ENCODE peak calls at places on chromosomes 12 and 14, in nine cellular contexts. N, E, P, A, T, B, G, M and H are unnamed samples.

GRCh38 chr12:132724506-132725220 is 14.0 kb downstream of the PGAM5 start:
- DNase-seq in N (no peak), E (no peak), P (no peak), A (no peak), T (no peak), B (no peak), G (no peak), M (no peak), H (no peak)

GRCh38 chr12:29238822-29239291 is 89.8 kb downstream of the FAR2 start:
- DNase-seq in N (no peak), E (no peak), P (no peak), A (peak; percentile 52), T (no peak), B (no peak), G (peak; percentile 34), M (no peak), H (no peak)

GRCh38 chr12:117120787-117121186 is 21.6 kb upstream of the TESC start:
- DNase-seq in N (no peak), E (no peak), P (no peak), A (no peak), T (no peak), B (no peak), G (no peak), M (no peak), H (no peak)

GRCh38 chr14:94850332-94851211 is 80.7 kb upstream of the GSC start:
- DNase-seq in N (no peak), E (no peak), P (no peak), A (no peak), T (no peak), B (peak; percentile 43), G (no peak), M (no peak), H (no peak)

GRCh38 chr12:527241-527640 is 67.5 kb downstream of the B4GALNT3 start:
- DNase-seq in N (no peak), E (no peak), P (no peak), A (no peak), T (no peak), B (no peak), G (no peak), M (no peak), H (no peak)

GRCh38 chr14:86626530-86626929 is 1096.6 kb downstream of the FLRT2 start:
- DNase-seq in N (no peak), E (no peak), P (no peak), A (peak; percentile 13), T (no peak), B (no peak), G (peak; percentile 55), M (no peak), H (no peak)

GRCh38 chr14:35155962-35156361 is 33.6 kb downstream of the PRORP start:
- DNase-seq in N (no peak), E (no peak), P (no peak), A (peak; percentile 42), T (peak; percentile 21), B (no peak), G (peak; percentile 79), M (no peak), H (no peak)

GRCh38 chr14:51356381-51356780 is 116.3 kb downstream of the TMX1 start:
- DNase-seq in N (no peak), E (no peak), P (no peak), A (no peak), T (no peak), B (no peak), G (no peak), M (no peak), H (no peak)

GRCh38 chr12:69070319-69071090 is 137.5 kb upstream of the CPM start:
- DNase-seq in N (peak; percentile 29), E (peak; percentile 81), P (peak; percentile 42), A (peak; percentile 34), T (peak; percentile 56), B (peak; percentile 72), G (peak; percentile 71), M (peak; percentile 26), H (peak; percentile 16)

GRCh38 chr12:39157696-39158342 is 252.4 kb upstream of the CPNE8 start:
- DNase-seq in N (no peak), E (no peak), P (peak; percentile 55), A (peak; percentile 73), T (no peak), B (no peak), G (no peak), M (no peak), H (no peak)

GRCh38 chr12:19695244-19696098 is 256.2 kb downstream of the AEBP2 start:
- DNase-seq in N (no peak), E (no peak), P (no peak), A (peak; percentile 68), T (no peak), B (no peak), G (peak; percentile 16), M (no peak), H (no peak)

GRCh38 chr12:18443768-18444437 is 182.6 kb downstream of the PIK3C2G start:
- DNase-seq in N (no peak), E (no peak), P (no peak), A (peak; percentile 60), T (no peak), B (no peak), G (peak; percentile 26), M (no peak), H (no peak)

GRCh38 chr12:109833307-109834189 is at the start of gene TRPV4:
- DNase-seq in N (no peak), E (peak; percentile 79), P (peak; percentile 38), A (no peak), T (peak; percentile 87), B (no peak), G (peak; percentile 23), M (peak; percentile 25), H (no peak)

GRCh38 chr12:88420460-88420859 is 159.8 kb downstream of the KITLG start:
- DNase-seq in N (no peak), E (no peak), P (no peak), A (peak; percentile 90), T (no peak), B (no peak), G (peak; percentile 94), M (no peak), H (no peak)

GRCh38 chr14:100187247-100187833 is 27.9 kb upstream of the DEGS2 start:
- DNase-seq in N (no peak), E (no peak), P (no peak), A (no peak), T (no peak), B (no peak), G (no peak), M (no peak), H (no peak)

GRCh38 chr12:105741786-105742566 is 396.8 kb downstream of the NUAK1 start:
- DNase-seq in N (no peak), E (no peak), P (peak; percentile 34), A (peak; percentile 90), T (no peak), B (no peak), G (peak; percentile 83), M (peak; percentile 16), H (no peak)

GRCh38 chr14:81208489-81208888 is 12.3 kb downstream of the GTF2A1 start:
- DNase-seq in N (no peak), E (no peak), P (peak; percentile 17), A (no peak), T (no peak), B (peak; percentile 24), G (no peak), M (no peak), H (no peak)

GRCh38 chr12:59067068-59067467 is 146.8 kb upstream of the LRIG3 start:
- DNase-seq in N (no peak), E (no peak), P (no peak), A (peak; percentile 96), T (peak; percentile 28), B (no peak), G (peak; percentile 81), M (no peak), H (no peak)

GRCh38 chr14:68685419-68686211 is 107.3 kb downstream of the ZFP36L1 start:
- DNase-seq in N (peak; percentile 75), E (no peak), P (no peak), A (peak; percentile 92), T (no peak), B (no peak), G (peak; percentile 84), M (no peak), H (peak; percentile 67)

GRCh38 chr12:48197967-48198618 is 5.0 kb downstream of the OR10AD1 start:
- DNase-seq in N (peak; percentile 80), E (peak; percentile 85), P (peak; percentile 98), A (peak; percentile 91), T (peak; percentile 91), B (peak; percentile 90), G (peak; percentile 87), M (peak; percentile 99), H (peak; percentile 77)
- H3K9me3 ChIP-seq in N (peaks cover 9% of the 10 kb centered on the region), E (no peaks in the 10 kb centered on the region), P (no peaks in the 10 kb centered on the region), A (no peaks in the 10 kb centered on the region), T (no peaks in the 10 kb centered on the region), B (no peaks in the 10 kb centered on the region), G (no peaks in the 10 kb centered on the region), M (no peaks in the 10 kb centered on the region), H (peaks cover 4% of the 10 kb centered on the region)

GRCh38 chr12:128551266-128552025 is 272.3 kb downstream of the SLC15A4 start:
- DNase-seq in N (no peak), E (no peak), P (no peak), A (no peak), T (no peak), B (no peak), G (no peak), M (no peak), H (no peak)

GRCh38 chr12:128557231-128557630 is 266.5 kb downstream of the SLC15A4 start:
- DNase-seq in N (no peak), E (no peak), P (no peak), A (no peak), T (no peak), B (no peak), G (no peak), M (no peak), H (no peak)
- H3K9me3 ChIP-seq in N (no peaks in the 10 kb centered on the region), E (no peaks in the 10 kb centered on the region), P (no peaks in the 10 kb centered on the region), A (peaks cover 3% of the 10 kb centered on the region), T (no peaks in the 10 kb centered on the region), B (no peaks in the 10 kb centered on the region), G (peaks cover 37% of the 10 kb centered on the region), M (peaks cover 24% of the 10 kb centered on the region), H (no peaks in the 10 kb centered on the region)

DNA sequence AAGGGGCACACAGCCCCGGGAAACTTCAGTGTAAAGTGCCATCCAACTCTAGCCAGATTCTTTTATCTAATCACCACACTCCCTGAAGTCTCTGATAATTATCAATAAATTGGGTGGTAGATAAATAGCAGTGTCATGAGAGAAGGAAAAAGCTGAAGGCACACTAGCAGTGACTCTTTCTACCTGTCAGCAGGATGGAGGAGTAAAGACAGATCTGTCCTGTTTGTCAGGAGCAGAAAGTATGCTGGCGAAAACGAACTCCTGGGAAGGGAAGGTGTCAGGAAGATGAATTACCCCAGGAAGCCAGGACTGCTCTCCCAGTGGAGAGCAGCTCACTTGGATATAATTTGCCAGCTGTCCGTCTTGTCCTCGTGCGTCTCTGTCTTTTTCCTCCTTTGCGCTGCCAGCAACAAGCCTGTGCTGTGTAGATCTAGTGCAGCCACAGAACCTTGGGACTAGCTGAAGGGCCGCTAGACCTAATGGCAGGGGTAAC is 981.9 kb downstream of the DIO2 start:
- DNase-seq in N (no peak), E (peak; percentile 38), P (no peak), A (no peak), T (no peak), B (no peak), G (peak; percentile 0), M (no peak), H (no peak)
- H3K9me3 ChIP-seq in N (no peaks in the 10 kb centered on the region), E (no peaks in the 10 kb centered on the region), P (no peaks in the 10 kb centered on the region), A (no peaks in the 10 kb centered on the region), T (no peaks in the 10 kb centered on the region), B (no peaks in the 10 kb centered on the region), G (no peaks in the 10 kb centered on the region), M (no peaks in the 10 kb centered on the region), H (no peaks in the 10 kb centered on the region)

DNA sequence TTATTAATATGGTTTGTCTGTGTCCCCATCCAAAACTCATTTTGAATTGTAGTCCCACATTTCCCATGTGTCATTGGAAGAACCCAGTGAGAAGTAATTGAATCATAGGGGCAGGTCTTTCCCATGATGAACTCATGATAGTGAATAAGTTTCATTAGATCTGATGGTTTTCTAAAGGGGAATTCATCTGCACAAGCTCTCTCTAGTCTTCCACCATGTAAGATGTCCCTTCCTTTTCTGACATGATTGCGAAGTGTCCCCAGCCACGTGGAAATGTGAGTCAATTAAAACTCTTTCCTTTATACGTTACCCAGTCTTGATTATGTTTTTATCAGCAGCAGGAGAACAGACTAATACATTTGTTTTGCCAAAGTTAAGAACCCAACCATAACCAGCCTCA is 1136.6 kb downstream of the TMEM121 start:
- DNase-seq in N (no peak), E (no peak), P (no peak), A (no peak), T (no peak), B (no peak), G (no peak), M (no peak), H (no peak)
- H3K9me3 ChIP-seq in N (no peaks in the 10 kb centered on the region), E (no peaks in the 10 kb centered on the region), P (no peaks in the 10 kb centered on the region), A (no peaks in the 10 kb centered on the region), T (peaks cover 10% of the 10 kb centered on the region), B (no peaks in the 10 kb centered on the region), G (peaks cover 4% of the 10 kb centered on the region), M (no peaks in the 10 kb centered on the region), H (no peaks in the 10 kb centered on the region)